ENCODE peak calls at places on chromosome 20, in five cellular contexts. One of them, this sample, is unnamed. For H3K36me3, the result is how much of the 10 kb centered on the place peaks cover.

GRCh38 chr20:44911264-44911921 is 1.5 kb downstream of the PABPC1L start:
- DNase-seq in adrenal gland: peak
- DNase-seq in HepG2: peak
- DNase-seq in upper lobe of left lung: peak
- DNase-seq in Peyer's patch: peak
- DNase-seq in this sample: peak

GRCh38 chr20:23143098-23143497 is 57.0 kb upstream of the CD93 start:
- DNase-seq in Peyer's patch: no peak
- DNase-seq in upper lobe of left lung: no peak
- DNase-seq in adrenal gland: peak
- DNase-seq in HepG2: peak
- DNase-seq in this sample: no peak

GRCh38 chr20:64176548-64177419 is 12.5 kb downstream of the MYT1 start:
- DNase-seq in upper lobe of left lung: no peak
- DNase-seq in Peyer's patch: no peak
- DNase-seq in adrenal gland: no peak
- DNase-seq in HepG2: no peak
- DNase-seq in this sample: no peak

GRCh38 chr20:10065154-10065833 is 30.5 kb downstream of the ANKEF1 start:
- DNase-seq in HepG2: no peak
- DNase-seq in upper lobe of left lung: no peak
- DNase-seq in Peyer's patch: no peak
- DNase-seq in adrenal gland: no peak
- DNase-seq in this sample: no peak

GRCh38 chr20:35742741-35743523 is 872 bp upstream of the RBM39 start:
- DNase-seq in Peyer's patch: no peak
- DNase-seq in upper lobe of left lung: no peak
- DNase-seq in HepG2: peak
- DNase-seq in adrenal gland: no peak
- DNase-seq in this sample: no peak

GRCh38 chr20:5991623-5992441 is 41.4 kb downstream of the MCM8 start:
- DNase-seq in HepG2: no peak
- DNase-seq in adrenal gland: no peak
- DNase-seq in Peyer's patch: no peak
- DNase-seq in upper lobe of left lung: no peak
- DNase-seq in this sample: no peak

GRCh38 chr20:48841861-48842529 is 14.2 kb upstream of the PREX1 start:
- DNase-seq in upper lobe of left lung: no peak
- DNase-seq in Peyer's patch: no peak
- DNase-seq in HepG2: no peak
- DNase-seq in adrenal gland: no peak
- DNase-seq in this sample: no peak

GRCh38 chr20:1617055-1617454 is 2.8 kb downstream of the SIRPB1 start:
- DNase-seq in Peyer's patch: no peak
- DNase-seq in upper lobe of left lung: no peak
- DNase-seq in HepG2: no peak
- DNase-seq in adrenal gland: no peak
- DNase-seq in this sample: no peak

GRCh38 chr20:63969851-63970713 is at the start of gene ZNF512B:
- DNase-seq in adrenal gland: peak
- DNase-seq in Peyer's patch: no peak
- DNase-seq in HepG2: peak
- DNase-seq in upper lobe of left lung: peak
- DNase-seq in this sample: peak

GRCh38 chr20:63086421-63087235 is 79.9 kb upstream of the BHLHE23 start:
- DNase-seq in adrenal gland: peak
- DNase-seq in HepG2: no peak
- DNase-seq in Peyer's patch: no peak
- DNase-seq in upper lobe of left lung: peak
- DNase-seq in this sample: no peak

GRCh38 chr20:63556873-63557478 is 3.0 kb downstream of the FNDC11 start:
- DNase-seq in adrenal gland: no peak
- DNase-seq in upper lobe of left lung: peak
- DNase-seq in HepG2: no peak
- DNase-seq in Peyer's patch: no peak
- DNase-seq in this sample: no peak

GRCh38 chr20:32285621-32286334 is 8.3 kb downstream of the KIF3B start:
- DNase-seq in adrenal gland: peak
- DNase-seq in Peyer's patch: no peak
- DNase-seq in HepG2: no peak
- DNase-seq in upper lobe of left lung: no peak
- DNase-seq in this sample: no peak

GRCh38 chr20:35660122-35660937 is 4.4 kb downstream of the CPNE1 start:
- DNase-seq in Peyer's patch: no peak
- DNase-seq in upper lobe of left lung: no peak
- DNase-seq in adrenal gland: no peak
- DNase-seq in HepG2: no peak
- DNase-seq in this sample: no peak

GRCh38 chr20:41141153-41141815 is 3.9 kb downstream of the PLCG1 start:
- DNase-seq in upper lobe of left lung: peak
- DNase-seq in HepG2: peak
- DNase-seq in adrenal gland: no peak
- DNase-seq in Peyer's patch: no peak
- DNase-seq in this sample: no peak
- H3K36me3 ChIP-seq in upper lobe of left lung: under half
- H3K36me3 ChIP-seq in HepG2: under half
- H3K36me3 ChIP-seq in adrenal gland: under half
- H3K36me3 ChIP-seq in Peyer's patch: under half
- H3K36me3 ChIP-seq in this sample: under half

GRCh38 chr20:17874271-17875105 is 94.1 kb downstream of the SNX5 start:
- DNase-seq in upper lobe of left lung: no peak
- DNase-seq in adrenal gland: no peak
- DNase-seq in Peyer's patch: no peak
- DNase-seq in HepG2: no peak
- DNase-seq in this sample: no peak
- TF ChIP-seq POLR2A in upper lobe of left lung: no peak
- TF ChIP-seq POLR2A in adrenal gland: no peak
- TF ChIP-seq POLR2A in Peyer's patch: no peak
- TF ChIP-seq POLR2A in HepG2: no peak
- TF ChIP-seq POLR2A in this sample: no peak

GRCh38 chr20:37193226-37193625 is 13.9 kb upstream of the MROH8 start:
- DNase-seq in Peyer's patch: no peak
- DNase-seq in adrenal gland: no peak
- DNase-seq in HepG2: no peak
- DNase-seq in upper lobe of left lung: no peak
- DNase-seq in this sample: no peak

GRCh38 chr20:37192137-37192854 is 12.9 kb upstream of the MROH8 start:
- DNase-seq in HepG2: peak
- DNase-seq in upper lobe of left lung: no peak
- DNase-seq in Peyer's patch: peak
- DNase-seq in adrenal gland: peak
- DNase-seq in this sample: peak

GRCh38 chr20:37193821-37194220 is 14.5 kb upstream of the MROH8 start:
- DNase-seq in adrenal gland: no peak
- DNase-seq in Peyer's patch: no peak
- DNase-seq in upper lobe of left lung: no peak
- DNase-seq in HepG2: no peak
- DNase-seq in this sample: no peak

GRCh38 chr20:37194616-37195015 is 15.3 kb upstream of the MROH8 start:
- DNase-seq in adrenal gland: no peak
- DNase-seq in Peyer's patch: no peak
- DNase-seq in HepG2: no peak
- DNase-seq in upper lobe of left lung: no peak
- DNase-seq in this sample: no peak

DNA sequence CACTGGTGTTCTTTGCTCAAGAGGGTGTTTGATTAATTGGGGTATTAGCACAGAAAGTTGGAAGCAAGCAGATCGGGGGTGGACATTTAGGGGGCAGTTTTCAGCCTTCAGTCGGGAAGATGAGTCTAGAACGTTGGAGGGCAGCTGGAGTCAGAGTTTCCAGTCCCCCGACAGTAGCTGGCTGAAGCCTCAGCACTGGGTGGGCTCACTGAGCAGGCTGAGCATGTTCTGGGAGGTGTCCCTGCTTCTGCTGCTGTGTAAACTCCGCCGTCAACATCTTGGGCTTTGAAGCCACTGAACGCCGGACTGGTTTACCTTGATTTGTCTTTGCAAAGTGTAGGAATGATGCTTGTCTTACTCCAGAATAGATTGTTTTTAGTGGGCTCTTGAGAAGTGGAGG is 15.7 kb upstream of the MROH8 start:
- DNase-seq in HepG2: no peak
- DNase-seq in upper lobe of left lung: no peak
- DNase-seq in adrenal gland: no peak
- DNase-seq in Peyer's patch: no peak
- DNase-seq in this sample: no peak
- H3K36me3 ChIP-seq in HepG2: half or more
- H3K36me3 ChIP-seq in upper lobe of left lung: under half
- H3K36me3 ChIP-seq in adrenal gland: under half
- H3K36me3 ChIP-seq in Peyer's patch: under half
- H3K36me3 ChIP-seq in this sample: under half

GRCh38 chr20:16415079-16415478 is 158.2 kb downstream of the KIF16B start:
- DNase-seq in HepG2: no peak
- DNase-seq in upper lobe of left lung: no peak
- DNase-seq in Peyer's patch: no peak
- DNase-seq in adrenal gland: no peak
- DNase-seq in this sample: no peak
- TF ChIP-seq POLR2A in HepG2: no peak
- TF ChIP-seq POLR2A in upper lobe of left lung: no peak
- TF ChIP-seq POLR2A in Peyer's patch: no peak
- TF ChIP-seq POLR2A in adrenal gland: no peak
- TF ChIP-seq POLR2A in this sample: no peak

DNA sequence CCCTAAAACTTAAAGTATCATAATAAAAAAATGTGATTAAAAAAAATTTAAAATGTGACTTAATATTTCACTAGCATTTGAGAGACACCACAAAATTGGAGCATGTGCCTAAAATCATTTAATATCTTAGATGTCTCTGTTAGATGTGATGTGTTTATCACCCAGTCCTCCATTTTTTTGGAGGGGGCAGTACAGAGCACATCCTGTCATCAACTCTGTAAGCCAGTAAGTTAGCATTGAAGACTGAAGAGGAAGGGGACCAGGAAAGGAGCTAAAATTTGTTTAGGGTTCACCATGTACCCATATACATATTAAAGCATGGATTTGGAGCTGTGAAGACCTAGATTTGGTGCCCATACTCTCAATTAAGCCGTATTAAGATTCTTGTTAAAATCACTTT is 30.7 kb upstream of the ADIG start:
- DNase-seq in upper lobe of left lung: no peak
- DNase-seq in Peyer's patch: no peak
- DNase-seq in HepG2: peak
- DNase-seq in adrenal gland: no peak
- DNase-seq in this sample: no peak
- H3K36me3 ChIP-seq in upper lobe of left lung: half or more
- H3K36me3 ChIP-seq in Peyer's patch: under half
- H3K36me3 ChIP-seq in HepG2: half or more
- H3K36me3 ChIP-seq in adrenal gland: half or more
- H3K36me3 ChIP-seq in this sample: under half

GRCh38 chr20:20781029-20781428 is 68.6 kb upstream of the RALGAPA2 start:
- DNase-seq in HepG2: no peak
- DNase-seq in adrenal gland: no peak
- DNase-seq in upper lobe of left lung: no peak
- DNase-seq in Peyer's patch: no peak
- DNase-seq in this sample: no peak
- TF ChIP-seq POLR2A in HepG2: no peak
- TF ChIP-seq POLR2A in adrenal gland: no peak
- TF ChIP-seq POLR2A in upper lobe of left lung: no peak
- TF ChIP-seq POLR2A in Peyer's patch: no peak
- TF ChIP-seq POLR2A in this sample: no peak

GRCh38 chr20:61985096-61985495 is 80.6 kb downstream of the TAF4 start:
- DNase-seq in HepG2: no peak
- DNase-seq in upper lobe of left lung: no peak
- DNase-seq in adrenal gland: no peak
- DNase-seq in Peyer's patch: no peak
- DNase-seq in this sample: no peak
- H3K36me3 ChIP-seq in HepG2: half or more
- H3K36me3 ChIP-seq in upper lobe of left lung: under half
- H3K36me3 ChIP-seq in adrenal gland: under half
- H3K36me3 ChIP-seq in Peyer's patch: under half
- H3K36me3 ChIP-seq in this sample: under half

This sample was measured in prostate gland.